ENCODE peak calls at places on chromosomes 2 and 18, in four cellular contexts. M, E, Z and V are unnamed samples.

GRCh38 chr18:23106575-23106974 is 28.7 kb upstream of the CABLES1 start:
- DNase-seq in M (peak), E (no peak), Z (no peak), V (no peak)

GRCh38 chr2:88600038-88600465 is 27.2 kb downstream of the EIF2AK3 start:
- DNase-seq in M (peak), E (peak), Z (peak), V (no peak)

GRCh38 chr2:239042046-239042445 is 194.2 kb downstream of the TWIST2 start:
- DNase-seq in M (no peak), E (no peak), Z (no peak), V (no peak)

GRCh38 chr2:222136106-222136630 is 162.6 kb downstream of the PAX3 start:
- DNase-seq in M (no peak), E (no peak), Z (no peak), V (no peak)

GRCh38 chr2:218711550-218711929 is 905 bp downstream of the TTLL4 start:
- DNase-seq in M (no peak), E (no peak), Z (no peak), V (no peak)

GRCh38 chr2:131394147-131394931 is 30.4 kb upstream of the RAB6D start:
- DNase-seq in M (peak), E (no peak), Z (no peak), V (peak)

GRCh38 chr2:74548285-74548918 is 5.3 kb downstream of the LOXL3 start:
- DNase-seq in M (no peak), E (no peak), Z (no peak), V (no peak)

GRCh38 chr2:10495311-10495987 is 47.3 kb upstream of the ODC1 start:
- DNase-seq in M (no peak), E (no peak), Z (no peak), V (no peak)

GRCh38 chr2:44884231-44884630 is 57.3 kb upstream of the SIX3 start:
- DNase-seq in M (no peak), E (no peak), Z (no peak), V (no peak)

GRCh38 chr2:162750033-162750432 is 88.5 kb downstream of the KCNH7 start:
- DNase-seq in M (peak), E (no peak), Z (no peak), V (no peak)

GRCh38 chr2:18518116-18519111 is 42.0 kb downstream of the RDH14 start:
- DNase-seq in M (peak), E (no peak), Z (no peak), V (no peak)

GRCh38 chr2:71798266-71799012 is 345.1 kb downstream of the DYSF start:
- DNase-seq in M (peak), E (no peak), Z (peak), V (peak)

GRCh38 chr2:98465456-98466201 is 21.0 kb downstream of the INPP4A start:
- DNase-seq in M (no peak), E (peak), Z (no peak), V (no peak)

GRCh38 chr2:197672494-197672893 is 2.9 kb downstream of the RFTN2 start:
- DNase-seq in M (no peak), E (no peak), Z (no peak), V (no peak)

GRCh38 chr2:12987246-12987645 is 270.5 kb downstream of the TRIB2 start:
- DNase-seq in M (no peak), E (no peak), Z (no peak), V (no peak)

GRCh38 chr18:13934676-13935075 is 19.3 kb upstream of the MC2R start:
- DNase-seq in M (no peak), E (no peak), Z (no peak), V (no peak)

GRCh38 chr2:109721117-109721504 is 73.0 kb upstream of the RGPD5 start:
- DNase-seq in M (no peak), E (no peak), Z (no peak), V (no peak)

GRCh38 chr2:68167186-68167585 is 9.5 kb downstream of the PNO1 start:
- DNase-seq in M (no peak), E (no peak), Z (no peak), V (no peak)

GRCh38 chr2:166238176-166238575 is 110.4 kb upstream of the SCN1A start:
- DNase-seq in M (no peak), E (no peak), Z (no peak), V (no peak)

GRCh38 chr2:166233244-166233643 is 105.4 kb upstream of the SCN1A start:
- DNase-seq in M (no peak), E (no peak), Z (no peak), V (no peak)

GRCh38 chr2:166230724-166231070 is 102.9 kb upstream of the SCN1A start:
- DNase-seq in M (no peak), E (no peak), Z (no peak), V (no peak)

GRCh38 chr2:166230024-166230723 is 102.4 kb upstream of the SCN1A start:
- DNase-seq in M (peak), E (no peak), Z (no peak), V (no peak)

GRCh38 chr2:166234112-166234846 is 106.5 kb upstream of the SCN1A start:
- DNase-seq in M (peak), E (no peak), Z (no peak), V (no peak)
- TF ChIP-seq ATF2 in M (no peak), E (no peak), Z (no peak), V (no peak)

DNA sequence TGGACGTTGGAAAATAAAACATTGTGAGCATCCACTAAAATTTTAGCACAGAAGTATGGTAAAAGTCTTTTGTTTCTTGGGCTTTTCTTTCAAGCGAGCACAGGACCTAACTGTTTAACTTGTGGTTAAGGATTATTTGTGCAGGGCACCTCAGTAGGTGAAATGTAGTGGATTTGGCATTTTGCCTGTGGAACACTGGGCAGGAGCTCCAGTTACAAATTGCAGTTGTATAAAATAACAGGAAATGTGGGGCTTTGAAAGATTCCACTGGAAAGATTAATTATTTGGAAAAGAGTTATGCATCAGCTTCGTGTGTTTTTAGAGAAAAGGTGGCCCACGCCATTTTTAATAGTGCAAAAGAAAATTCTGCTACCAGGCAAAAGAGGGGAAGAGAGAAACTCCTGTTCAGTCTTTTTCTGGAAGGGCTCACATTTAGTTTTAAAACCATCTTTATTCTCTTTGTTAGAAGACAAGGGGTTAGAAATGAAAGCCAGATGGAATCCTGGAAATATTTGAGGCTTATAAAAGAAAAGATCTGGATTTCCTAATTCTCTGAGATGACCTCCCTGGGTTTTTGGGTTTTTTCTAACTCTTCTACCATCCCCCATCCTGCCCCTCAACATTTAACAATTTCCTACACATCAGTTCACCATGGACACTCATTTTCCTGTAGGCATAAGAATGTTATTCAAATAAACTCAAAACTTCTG is 144.3 kb upstream of the SERTAD2 start:
- DNase-seq in M (peak), E (no peak), Z (no peak), V (no peak)
- TF ChIP-seq ATF3 in M (no peak), E (no peak), Z (no peak), V (no peak)

GRCh38 chr18:48658721-48659120 is 119.9 kb downstream of the CTIF start:
- DNase-seq in M (no peak), E (no peak), Z (no peak), V (no peak)

GRCh38 chr18:48656582-48656981 is 117.8 kb downstream of the CTIF start:
- DNase-seq in M (no peak), E (no peak), Z (no peak), V (no peak)

GRCh38 chr18:48656176-48656575 is 117.3 kb downstream of the CTIF start:
- DNase-seq in M (no peak), E (no peak), Z (no peak), V (no peak)

GRCh38 chr18:48659188-48660009 is 120.6 kb downstream of the CTIF start:
- DNase-seq in M (no peak), E (no peak), Z (no peak), V (no peak)

GRCh38 chr18:48657446-48658120 is 118.8 kb downstream of the CTIF start:
- DNase-seq in M (no peak), E (no peak), Z (no peak), V (no peak)
- TF ChIP-seq ATF2 in M (no peak), E (no peak), Z (no peak), V (no peak)

DNA sequence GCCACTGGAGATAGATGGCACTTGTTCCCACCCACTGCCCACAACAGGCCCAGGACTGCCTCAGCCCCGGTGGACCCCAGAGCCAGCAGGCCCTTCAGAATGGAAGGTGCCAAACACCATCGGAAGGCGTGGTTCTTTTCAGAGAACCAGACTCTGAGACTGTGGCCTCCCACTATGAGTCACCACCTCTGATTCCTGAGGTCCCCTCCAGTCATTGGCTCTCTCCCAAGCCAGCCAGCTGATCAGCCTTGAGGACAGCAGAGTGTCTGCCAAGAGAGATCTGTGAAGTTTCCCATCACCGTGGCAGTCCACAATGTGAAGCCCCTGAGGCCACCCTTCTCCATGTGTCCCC is 10.4 kb upstream of the MAP3K2 start:
- DNase-seq in M (peak), E (no peak), Z (no peak), V (no peak)
- TF ChIP-seq ATF3 in M (peak), E (no peak), Z (no peak), V (no peak)

GRCh38 chr2:110815938-110816337 is 83.6 kb downstream of the ACOXL start:
- DNase-seq in M (no peak), E (no peak), Z (no peak), V (no peak)
- TF ChIP-seq ATF2 in M (no peak), E (no peak), Z (no peak), V (no peak)